ENCODE peak calls at places on chromosomes 2 and 18, in four cellular contexts. W, B, S and H are unnamed samples.

GRCh38 chr18:48990497-48991298 is 39.9 kb upstream of the SMAD7 start:
- DNase-seq in B (no peak), S (no peak), W (no peak), H (no peak)

GRCh38 chr2:33215299-33215698 is 261.1 kb upstream of the RASGRP3 start:
- DNase-seq in S (no peak), W (no peak), B (peak), H (no peak)

GRCh38 chr18:25019086-25019860 is 332.7 kb downstream of the ZNF521 start:
- DNase-seq in W (no peak), S (no peak), B (no peak), H (no peak)

GRCh38 chr18:10591891-10592290 is 66.1 kb downstream of the NAPG start:
- DNase-seq in B (no peak), S (no peak), W (no peak), H (no peak)

GRCh38 chr2:203740741-203741363 is 34.4 kb downstream of the CD28 start:
- DNase-seq in B (no peak), S (no peak), W (no peak), H (no peak)

GRCh38 chr2:20994130-20994529 is 49.7 kb downstream of the APOB start:
- DNase-seq in W (no peak), S (no peak), B (no peak), H (no peak)

GRCh38 chr2:232336956-232337700 is 41.4 kb upstream of the ALPP start:
- DNase-seq in W (no peak), B (peak), S (no peak), H (peak)

GRCh38 chr2:134985061-134985460 is 62.2 kb downstream of the MAP3K19 start:
- DNase-seq in S (no peak), W (no peak), B (no peak), H (no peak)

GRCh38 chr2:218323526-218324472 is 31.5 kb upstream of the TMBIM1 start:
- DNase-seq in W (no peak), S (no peak), B (peak), H (peak)

GRCh38 chr18:7482342-7482741 is 84.8 kb upstream of the PTPRM start:
- DNase-seq in S (no peak), B (no peak), W (no peak), H (no peak)

GRCh38 chr2:178397002-178397605 is 53.9 kb downstream of the PRKRA start:
- DNase-seq in S (peak), W (peak), B (no peak), H (no peak)

GRCh38 chr2:14517731-14518130 is 114.8 kb upstream of the LRATD1 start:
- DNase-seq in B (no peak), W (no peak), S (no peak), H (no peak)

GRCh38 chr2:25375371-25375988 is 33.8 kb upstream of the DNMT3A start:
- DNase-seq in B (no peak), S (no peak), W (no peak), H (no peak)

GRCh38 chr18:41992066-41992465 is 37.0 kb downstream of the PIK3C3 start:
- DNase-seq in S (no peak), B (no peak), W (no peak), H (no peak)

GRCh38 chr2:186891219-186891621 is 42.2 kb upstream of the ZSWIM2 start:
- DNase-seq in W (no peak), S (no peak), B (no peak), H (no peak)

GRCh38 chr2:64750001-64750816 is 96.5 kb upstream of the SERTAD2 start:
- DNase-seq in S (peak), W (peak), B (peak), H (no peak)

GRCh38 chr18:54269924-54270844 is 867 bp downstream of the POLI start:
- DNase-seq in B (peak), W (peak), S (peak), H (no peak)

DNA sequence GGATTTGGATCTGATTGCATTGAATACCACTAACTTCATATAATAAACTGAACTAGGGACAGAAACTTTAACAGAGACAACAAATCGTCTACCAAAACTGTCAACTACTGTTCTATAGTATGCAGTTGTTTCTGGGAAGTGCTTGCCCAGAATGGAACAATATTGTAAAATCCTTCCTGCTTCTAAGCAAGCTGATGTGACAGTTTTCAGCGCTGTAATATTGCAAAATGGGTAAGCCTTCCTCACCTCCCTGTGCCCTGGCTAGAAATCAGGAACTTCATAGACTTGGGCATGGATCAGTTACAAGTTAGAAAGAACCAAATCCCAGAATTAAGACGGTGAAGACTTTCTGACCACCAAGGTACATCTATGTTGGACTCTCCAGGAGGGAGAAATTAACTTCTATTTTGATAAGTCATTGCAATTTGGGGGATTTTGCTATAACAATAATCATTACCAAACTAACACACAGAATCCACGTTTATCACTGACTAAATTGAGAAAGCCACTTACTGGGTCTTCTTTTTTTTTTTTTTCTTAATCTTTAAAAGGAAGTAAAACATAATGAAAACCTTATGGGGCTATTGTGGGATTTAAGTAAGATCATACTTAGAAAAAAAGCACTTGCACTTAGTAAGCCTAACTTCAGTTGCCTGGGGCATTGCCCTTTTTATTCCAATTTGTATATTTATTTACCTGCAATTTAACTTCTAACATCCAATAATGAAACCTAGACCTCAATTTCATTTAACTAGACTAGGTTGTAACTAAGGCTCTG is 261.5 kb downstream of the TRIB2 start:
- DNase-seq in S (no peak), B (no peak), W (no peak), H (no peak)
- TF ChIP-seq TEAD4 in S (no peak), B (no peak), W (no peak), H (no peak)

DNA sequence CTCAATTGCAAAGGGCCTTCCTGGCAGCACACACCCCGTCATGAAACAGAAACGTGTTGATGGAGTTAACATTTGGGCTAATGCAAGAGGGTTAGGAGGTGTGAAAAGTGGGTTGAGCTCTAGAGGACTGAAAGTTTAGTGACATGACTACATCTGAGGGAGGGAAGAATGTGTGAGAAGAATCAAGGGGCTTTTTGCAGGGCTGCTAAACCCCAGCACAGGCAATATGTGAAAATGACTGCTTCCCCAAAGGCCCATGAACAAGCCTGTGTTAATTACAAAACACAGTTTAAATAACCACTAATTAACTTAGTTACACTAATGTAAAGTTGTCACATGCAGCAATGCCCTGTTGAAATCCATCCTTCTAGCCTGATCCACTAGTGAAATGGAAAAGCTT is 63.4 kb upstream of the PEX13 start:
- DNase-seq in W (no peak), S (no peak), B (no peak), H (no peak)
- TF ChIP-seq TEAD4 in W (no peak), S (no peak), B (no peak), H (no peak)

DNA sequence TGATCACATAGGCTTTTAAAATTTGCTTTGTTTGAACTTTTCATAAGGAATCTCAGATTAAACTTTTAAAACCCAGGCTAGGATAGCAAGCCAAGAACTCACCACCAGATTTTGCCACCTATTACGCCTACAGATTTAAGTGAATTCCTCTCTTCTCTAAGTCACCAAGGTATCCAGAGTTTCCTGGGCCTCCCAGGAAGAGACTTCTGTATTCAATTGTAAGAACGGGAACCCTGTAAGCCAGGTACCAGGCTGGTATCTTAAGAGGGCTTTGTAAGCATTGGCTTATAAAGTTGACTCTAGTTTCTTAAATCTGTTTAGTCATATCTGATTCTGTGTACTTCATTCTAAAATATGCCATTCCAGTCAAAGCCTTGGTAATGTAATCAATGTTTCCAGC is 285.1 kb downstream of the MBD5 start:
- DNase-seq in B (no peak), W (no peak), S (no peak), H (no peak)
- TF ChIP-seq TEAD4 in B (no peak), W (no peak), S (no peak), H (no peak)

DNA sequence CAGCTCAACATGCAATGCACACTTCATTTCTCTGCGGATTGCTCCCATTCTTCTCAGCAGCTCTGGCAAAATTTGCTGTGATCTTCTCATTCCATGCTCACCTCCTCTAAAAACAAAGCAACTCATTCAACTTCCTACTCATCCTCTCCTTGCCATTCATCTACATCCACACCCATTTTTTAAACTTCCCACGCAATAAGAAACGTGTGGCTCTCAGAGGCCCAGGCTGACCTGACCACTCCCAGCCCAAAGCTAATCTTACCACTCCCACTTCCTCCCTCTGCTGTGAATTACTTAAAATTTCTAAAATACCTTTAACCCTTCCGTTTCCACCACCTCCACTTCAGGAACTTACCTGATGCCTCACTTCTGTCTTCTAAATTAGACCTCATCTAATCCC is 15.2 kb downstream of the ABCB11 start:
- DNase-seq in W (peak), B (no peak), S (no peak), H (no peak)
- TF ChIP-seq TEAD4 in W (peak), B (no peak), S (no peak), H (no peak)

GRCh38 chr2:240913810-240914644 is 7.9 kb downstream of the CROCC2 start:
- DNase-seq in W (peak), B (peak), S (peak), H (peak)
- TF ChIP-seq TEAD4 in W (no peak), B (no peak), S (no peak), H (no peak)

DNA sequence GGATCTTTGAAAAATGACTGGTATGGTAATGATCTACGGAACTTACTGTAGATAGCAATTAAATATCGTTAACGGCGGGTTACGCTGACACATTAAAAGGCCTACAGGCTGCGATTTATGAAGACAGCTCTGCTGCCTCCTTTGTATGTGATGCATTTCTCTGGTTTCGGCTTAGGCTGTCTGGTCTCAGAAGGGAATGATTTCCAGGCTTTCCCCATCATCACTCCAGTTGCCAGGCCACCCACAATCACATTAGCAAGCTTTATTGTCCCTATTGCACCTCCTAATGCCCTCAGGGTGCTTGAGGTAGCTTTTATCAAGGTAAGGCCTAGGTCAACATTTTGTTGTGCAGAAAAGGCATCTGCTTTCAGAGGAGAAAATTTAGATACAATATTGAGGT is 284.4 kb downstream of the SOX11 start:
- DNase-seq in S (peak), B (no peak), W (no peak), H (no peak)
- TF ChIP-seq TEAD4 in S (no peak), B (no peak), W (no peak), H (no peak)

GRCh38 chr2:27369471-27370025 is 590 bp downstream of the EIF2B4 start:
- DNase-seq in B (peak), S (peak), W (peak), H (no peak)
- TF ChIP-seq TEAD4 in B (no peak), S (no peak), W (no peak), H (peak)

GRCh38 chr2:29054430-29054829 is 19.9 kb downstream of the PCARE start:
- DNase-seq in W (no peak), B (no peak), S (no peak), H (no peak)

GRCh38 chr2:29053680-29054400 is 20.5 kb downstream of the PCARE start:
- DNase-seq in B (no peak), S (peak), W (no peak), H (no peak)

GRCh38 chr2:29052811-29053210 is 21.5 kb downstream of the PCARE start:
- DNase-seq in W (no peak), S (no peak), B (no peak), H (no peak)

GRCh38 chr2:29051730-29052129 is 22.6 kb downstream of the PCARE start:
- DNase-seq in W (no peak), S (no peak), B (no peak), H (no peak)

DNA sequence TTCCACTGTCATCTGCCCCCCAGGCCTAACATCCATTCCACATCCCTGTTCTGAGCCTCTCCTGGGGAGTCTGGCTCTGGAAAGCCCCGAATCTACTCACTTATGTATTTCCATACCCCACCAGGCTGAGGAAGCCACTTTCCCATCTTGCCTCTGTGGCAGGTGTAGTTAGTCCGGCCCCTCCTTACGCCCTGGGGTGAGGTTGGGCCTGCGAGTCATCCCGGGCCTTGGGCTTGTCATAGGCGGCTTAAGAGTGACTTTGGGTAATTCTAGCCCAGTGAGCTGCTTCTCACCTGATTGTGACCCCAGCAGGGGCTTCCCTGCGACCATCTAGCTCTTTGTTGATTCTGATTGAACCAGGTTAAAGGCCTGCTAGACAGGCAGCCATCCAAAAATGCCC is 21.1 kb downstream of the PCARE start:
- DNase-seq in W (no peak), B (no peak), S (peak), H (no peak)
- TF ChIP-seq TEAD4 in W (no peak), B (no peak), S (no peak), H (no peak)

DNA sequence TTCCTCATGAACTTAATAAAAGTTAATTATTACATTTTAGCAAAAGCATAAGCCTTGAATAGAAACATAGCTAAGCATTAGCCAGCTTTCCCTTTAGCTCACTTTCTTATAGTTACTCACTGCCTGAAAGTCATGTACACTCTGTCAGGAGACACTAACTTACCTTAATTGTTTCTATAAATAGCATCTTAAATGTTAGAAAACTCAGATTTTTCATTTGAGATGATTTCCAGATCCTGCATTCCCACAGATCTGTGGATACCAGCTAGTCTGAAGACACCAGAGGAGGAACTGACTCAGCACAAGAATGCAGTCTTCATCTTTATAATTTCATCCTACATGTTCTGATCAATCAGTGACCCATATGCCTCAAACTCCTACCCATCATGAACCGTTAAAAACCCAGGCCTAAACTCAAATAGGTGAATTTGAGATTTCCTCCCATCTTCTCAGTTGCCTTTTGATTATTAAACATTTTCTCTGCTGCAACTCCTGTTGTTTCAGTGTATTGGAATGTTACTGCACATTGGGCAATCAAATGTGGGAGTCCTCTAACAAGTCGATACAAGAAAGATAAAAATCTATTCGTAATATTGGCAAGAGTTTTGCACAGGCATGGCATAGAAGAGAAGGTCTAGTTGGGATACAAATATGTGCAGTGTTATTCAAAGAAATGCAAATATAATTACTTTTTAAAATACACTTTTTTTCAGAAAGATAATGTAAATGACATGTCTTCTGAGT is 857.4 kb upstream of the CDH2 start:
- DNase-seq in S (no peak), W (no peak), B (no peak), H (no peak)
- TF ChIP-seq TEAD4 in S (no peak), W (no peak), B (no peak), H (no peak)

GRCh38 chr2:206988884-206989283 is 49.6 kb downstream of the CPO start:
- DNase-seq in W (no peak), B (no peak), S (no peak), H (no peak)

GRCh38 chr2:206986943-206987342 is 47.6 kb downstream of the CPO start:
- DNase-seq in W (no peak), S (no peak), B (no peak), H (no peak)

GRCh38 chr2:206989306-206989705 is 50.0 kb downstream of the CPO start:
- DNase-seq in S (peak), W (peak), B (peak), H (peak)

GRCh38 chr2:206990335-206990734 is 51.0 kb downstream of the CPO start:
- DNase-seq in W (no peak), B (no peak), S (no peak), H (no peak)

GRCh38 chr2:206987810-206988209 is 48.5 kb downstream of the CPO start:
- DNase-seq in W (no peak), S (no peak), B (no peak), H (no peak)
- TF ChIP-seq TEAD4 in W (no peak), S (no peak), B (no peak), H (no peak)